ENCODE peak calls at places on chromosomes 6 and 20, in six cellular contexts. T is spleen, J is lower lobe of right lung, Y is sigmoid colon, M is pancreas, H is adrenal gland. O is an unnamed sample. For H3K27me3, the result is how much of the 10 kb centered on the place peaks cover.

GRCh38 chr6:66128238-66128637 is 421.2 kb upstream of the EYS start:
- DNase-seq in H (no peak), J (no peak), M (no peak), T (no peak), Y (no peak), O (no peak)

GRCh38 chr6:36276581-36277536 is 7.0 kb downstream of the PNPLA1 start:
- DNase-seq in T (no peak), J (no peak), Y (no peak), H (no peak), M (no peak), O (no peak)

GRCh38 chr6:55052846-55053245 is 121.5 kb upstream of the HCRTR2 start:
- DNase-seq in Y (no peak), M (no peak), T (no peak), H (no peak), J (no peak), O (no peak)

GRCh38 chr20:37821691-37822655 is 81.0 kb upstream of the VSTM2L start:
- DNase-seq in H (no peak), Y (peak), J (no peak), T (no peak), M (no peak), O (no peak)

GRCh38 chr6:133218831-133219230 is 22.3 kb upstream of the EYA4 start:
- DNase-seq in J (no peak), T (no peak), Y (no peak), H (no peak), M (no peak), O (no peak)

GRCh38 chr6:3571836-3572235 is 115.0 kb upstream of the SLC22A23 start:
- DNase-seq in Y (no peak), J (no peak), H (no peak), T (no peak), M (no peak), O (no peak)

GRCh38 chr6:34235605-34236422 is 859 bp upstream of the HMGA1 start:
- DNase-seq in M (peak), T (peak), H (peak), J (peak), Y (peak), O (peak)

GRCh38 chr20:1537731-1538058 is 19.8 kb downstream of the SIRPD start:
- DNase-seq in M (no peak), Y (peak), T (peak), J (peak), H (peak), O (no peak)

GRCh38 chr20:19658137-19658536 is 99.9 kb upstream of the RIN2 start:
- DNase-seq in T (peak), J (peak), Y (no peak), H (no peak), M (no peak), O (no peak)

GRCh38 chr6:125338381-125338780 is 36.6 kb upstream of the HDDC2 start:
- DNase-seq in T (no peak), J (no peak), Y (no peak), M (no peak), H (no peak), O (no peak)

GRCh38 chr6:36625161-36625919 is 31.2 kb downstream of the SRSF3 start:
- DNase-seq in H (no peak), T (peak), J (no peak), Y (peak), M (no peak), O (no peak)

GRCh38 chr20:37071481-37071911 is 24.3 kb downstream of the RBL1 start:
- DNase-seq in Y (no peak), T (no peak), H (no peak), J (no peak), M (no peak), O (no peak)

GRCh38 chr6:157182503-157183254 is 140.6 kb downstream of the TMEM242 start:
- DNase-seq in M (no peak), J (no peak), T (no peak), H (no peak), Y (no peak), O (no peak)

GRCh38 chr6:14110001-14110818 is 7.4 kb upstream of the CD83 start:
- DNase-seq in H (no peak), M (no peak), J (no peak), T (no peak), Y (no peak), O (no peak)

GRCh38 chr20:40470313-40471260 is 218.4 kb downstream of the MAFB start:
- DNase-seq in M (peak), T (no peak), Y (no peak), J (peak), H (peak), O (no peak)

GRCh38 chr6:167747645-167748044 is 79.1 kb upstream of the AFDN start:
- DNase-seq in M (no peak), H (no peak), J (no peak), Y (no peak), T (no peak), O (no peak)

GRCh38 chr6:167748046-167748445 is 78.7 kb upstream of the AFDN start:
- DNase-seq in T (peak), H (no peak), Y (peak), J (no peak), M (no peak), O (no peak)

GRCh38 chr6:167748458-167749379 is 78.0 kb upstream of the AFDN start:
- DNase-seq in M (no peak), J (no peak), H (no peak), Y (peak), T (peak), O (no peak)

GRCh38 chr6:167751579-167752115 is 75.1 kb upstream of the AFDN start:
- DNase-seq in J (no peak), H (no peak), Y (peak), M (no peak), T (peak), O (no peak)

DNA sequence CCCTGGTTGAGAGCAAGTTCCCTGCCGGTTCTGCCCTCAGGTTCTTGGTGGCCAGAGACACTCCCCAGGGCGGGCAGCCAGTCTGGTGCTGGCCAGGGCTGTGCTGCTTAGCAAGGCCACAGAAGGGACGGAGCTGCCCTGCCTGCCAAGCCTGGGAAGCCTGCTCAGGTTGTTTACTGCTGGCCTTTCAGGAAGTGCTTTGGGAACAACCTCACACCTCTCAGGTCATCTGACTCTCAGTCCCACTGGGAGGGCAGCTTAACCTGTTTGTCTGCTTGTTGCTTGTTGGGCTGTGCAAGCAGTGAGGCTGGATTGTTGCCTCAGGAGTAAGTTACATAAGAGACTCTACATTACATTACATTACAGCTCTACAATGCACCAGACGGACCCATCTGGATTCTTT is 75.8 kb upstream of the AFDN start:
- DNase-seq in M (peak), T (peak), Y (peak), J (peak), H (peak), O (no peak)
- H3K27ac ChIP-seq in M (peak), T (no peak), Y (no peak), J (peak), H (no peak), O (no peak)

DNA sequence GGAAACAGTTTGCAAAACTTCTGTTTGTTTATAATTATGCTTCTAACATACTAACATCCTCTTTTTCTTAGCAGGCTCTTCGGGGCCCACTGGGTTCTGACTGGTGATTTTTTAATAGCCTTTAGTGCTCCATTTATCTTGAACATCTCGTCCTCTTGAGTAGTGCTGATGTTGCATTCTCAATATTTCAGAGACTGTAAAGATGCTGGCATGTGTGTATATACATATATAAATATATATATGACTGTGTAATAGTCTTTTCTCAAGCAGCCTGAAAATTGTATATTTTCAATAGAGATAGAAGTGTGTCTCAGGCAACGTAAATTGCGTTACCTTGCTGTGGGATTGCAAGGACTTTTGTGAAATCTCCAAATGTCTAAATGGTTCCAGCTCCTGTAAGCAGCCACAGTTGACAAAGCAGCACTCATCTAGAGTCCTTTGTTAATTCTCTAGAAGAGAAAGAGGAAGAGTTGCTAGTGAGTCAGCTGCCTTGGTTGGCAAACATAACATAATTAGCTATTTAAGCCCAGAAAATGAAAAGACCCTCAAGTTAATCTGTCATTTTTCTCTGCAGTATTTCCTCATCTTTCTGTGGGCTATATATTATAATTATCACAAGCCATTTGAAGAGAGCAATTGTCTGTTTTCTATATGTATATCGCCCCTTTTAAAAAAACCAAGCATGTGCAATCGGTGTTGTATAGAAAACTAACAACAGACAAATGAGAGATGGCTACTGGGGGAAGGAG is 66.5 kb upstream of the FABP7 start:
- DNase-seq in Y (no peak), H (no peak), M (no peak), J (no peak), T (no peak), O (no peak)
- TF ChIP-seq CTCF in Y (no peak), H (no peak), M (no peak), J (no peak), T (no peak), O (no peak)

GRCh38 chr20:25245461-25245860 is 2.4 kb upstream of the PYGB start:
- DNase-seq in J (no peak), Y (no peak), H (no peak), T (no peak), M (no peak), O (peak)
- H3K27me3 ChIP-seq in J (under half), Y (under half), H (under half), T (under half), M (under half), O (under half)

DNA sequence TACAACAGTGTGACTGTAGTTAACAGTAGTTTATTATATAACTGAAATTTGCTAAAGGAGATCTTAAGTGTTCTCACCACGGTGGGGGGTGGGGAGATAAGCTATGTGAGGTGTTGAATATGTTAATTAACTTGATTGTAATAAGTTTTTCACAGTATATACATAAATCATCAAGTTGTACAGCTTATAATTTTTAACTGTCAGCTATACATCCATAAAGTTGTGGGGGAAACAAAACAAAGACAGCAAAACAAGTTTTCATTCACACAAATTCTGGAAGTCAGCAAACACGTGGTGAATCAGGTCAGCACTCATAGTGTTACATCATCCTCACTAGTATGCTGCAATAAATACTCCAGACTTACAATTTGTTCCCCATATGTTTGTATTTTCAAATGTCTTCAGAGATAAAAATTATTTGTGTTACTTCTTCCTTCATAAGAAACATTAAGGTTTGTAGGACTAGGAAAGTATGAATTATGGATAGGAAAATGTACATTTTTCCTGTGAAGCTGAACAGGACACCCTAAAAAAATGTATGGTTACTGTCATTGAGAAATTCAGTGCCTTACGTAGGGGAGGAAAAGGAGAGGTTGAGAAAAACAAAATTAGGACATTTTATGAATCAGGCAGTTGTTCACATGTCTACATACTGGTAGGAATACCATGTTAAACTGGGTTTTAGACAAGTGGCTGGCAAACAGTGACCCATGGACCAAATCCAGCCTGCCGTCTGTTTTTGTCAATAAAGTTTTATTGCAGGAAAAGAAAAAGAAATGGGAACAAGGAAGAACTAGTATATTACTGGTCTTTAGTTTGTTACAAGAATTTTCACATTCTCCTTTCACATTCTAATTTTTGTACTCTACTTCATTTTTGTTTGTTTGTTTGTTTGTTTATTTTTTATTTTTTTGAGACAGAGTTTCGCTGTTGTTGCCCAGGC is 6.0 kb downstream of the SUMO4 start:
- DNase-seq in Y (no peak), H (no peak), T (no peak), J (no peak), M (no peak), O (no peak)
- H3K27ac ChIP-seq in Y (no peak), H (no peak), T (no peak), J (no peak), M (no peak), O (no peak)